ENCODE peak calls at places on chromosomes 13 and 19, in nine cellular contexts. One of them, this sample, is unnamed.
A peak's percentile ranks its signal among the peaks of the same experiment; 100 is the strongest.

GRCh38 chr13:78193853-78194252 is 275.2 kb upstream of the EDNRB start:
- DNase-seq in NAMALWA: no peak
- DNase-seq in GM19239: no peak
- DNase-seq in Caki2: no peak
- DNase-seq in NCI-H510A treated with DMSO at 0.1 percent for 48 hours: no peak
- DNase-seq in epithelial cell of prostate: no peak
- DNase-seq in kidney tubule cell: peak; percentile 89
- DNase-seq in hepatic stellate cell: no peak
- DNase-seq in colonic mucosa: no peak
- DNase-seq in this sample: peak; percentile 5

GRCh38 chr19:17020380-17020779 is 6.2 kb downstream of the CPAMD8 start:
- DNase-seq in NAMALWA: no peak
- DNase-seq in epithelial cell of prostate: no peak
- DNase-seq in colonic mucosa: no peak
- DNase-seq in NCI-H510A treated with DMSO at 0.1 percent for 48 hours: no peak
- DNase-seq in GM19239: no peak
- DNase-seq in kidney tubule cell: no peak
- DNase-seq in hepatic stellate cell: no peak
- DNase-seq in Caki2: no peak
- DNase-seq in this sample: no peak

GRCh38 chr19:17952041-17952976 is 14.6 kb upstream of the KCNN1 start:
- DNase-seq in NCI-H510A treated with DMSO at 0.1 percent for 48 hours: no peak
- DNase-seq in kidney tubule cell: no peak
- DNase-seq in NAMALWA: no peak
- DNase-seq in GM19239: no peak
- DNase-seq in Caki2: no peak
- DNase-seq in colonic mucosa: no peak
- DNase-seq in hepatic stellate cell: no peak
- DNase-seq in epithelial cell of prostate: no peak
- DNase-seq in this sample: no peak

GRCh38 chr13:110680852-110681251 is 25.1 kb downstream of the CARS2 start:
- DNase-seq in hepatic stellate cell: no peak
- DNase-seq in epithelial cell of prostate: no peak
- DNase-seq in kidney tubule cell: peak; percentile 12
- DNase-seq in GM19239: no peak
- DNase-seq in NCI-H510A treated with DMSO at 0.1 percent for 48 hours: no peak
- DNase-seq in colonic mucosa: no peak
- DNase-seq in NAMALWA: peak; percentile 83
- DNase-seq in Caki2: no peak
- DNase-seq in this sample: no peak

GRCh38 chr13:105655046-105655445 is 880.4 kb downstream of the EFNB2 start:
- DNase-seq in GM19239: no peak
- DNase-seq in NAMALWA: no peak
- DNase-seq in hepatic stellate cell: no peak
- DNase-seq in kidney tubule cell: no peak
- DNase-seq in colonic mucosa: no peak
- DNase-seq in NCI-H510A treated with DMSO at 0.1 percent for 48 hours: no peak
- DNase-seq in Caki2: no peak
- DNase-seq in epithelial cell of prostate: peak; percentile 18
- DNase-seq in this sample: peak; percentile 78

GRCh38 chr19:45753548-45753947 is 15.5 kb downstream of the SIX5 start:
- DNase-seq in NAMALWA: peak; percentile 41
- DNase-seq in kidney tubule cell: no peak
- DNase-seq in Caki2: no peak
- DNase-seq in colonic mucosa: no peak
- DNase-seq in GM19239: no peak
- DNase-seq in hepatic stellate cell: no peak
- DNase-seq in epithelial cell of prostate: no peak
- DNase-seq in NCI-H510A treated with DMSO at 0.1 percent for 48 hours: no peak
- DNase-seq in this sample: no peak

GRCh38 chr13:66534561-66534960 is 695.6 kb downstream of the PCDH9 start:
- DNase-seq in GM19239: no peak
- DNase-seq in NAMALWA: no peak
- DNase-seq in colonic mucosa: no peak
- DNase-seq in kidney tubule cell: no peak
- DNase-seq in Caki2: no peak
- DNase-seq in NCI-H510A treated with DMSO at 0.1 percent for 48 hours: no peak
- DNase-seq in epithelial cell of prostate: no peak
- DNase-seq in hepatic stellate cell: no peak
- DNase-seq in this sample: peak; percentile 29

GRCh38 chr19:46296722-46297431 is at the start of gene HIF3A:
- DNase-seq in kidney tubule cell: no peak
- DNase-seq in GM19239: no peak
- DNase-seq in NAMALWA: no peak
- DNase-seq in colonic mucosa: peak; percentile 74
- DNase-seq in NCI-H510A treated with DMSO at 0.1 percent for 48 hours: peak; percentile 74
- DNase-seq in hepatic stellate cell: no peak
- DNase-seq in epithelial cell of prostate: no peak
- DNase-seq in Caki2: no peak
- DNase-seq in this sample: no peak